ENCODE peak calls at places on chromosome 19, in eight cellular contexts. F, L, U, V, E, Y, G and Q are unnamed samples.

GRCh38 chr19:48757741-48758144 is 2.4 kb downstream of the FGF21 start:
- DNase-seq in G (no peak), L (no peak), U (no peak), E (no peak), V (no peak), Y (no peak), F (no peak), Q (no peak)

GRCh38 chr19:49196527-49197240 is 39.1 kb downstream of the TRPM4 start:
- DNase-seq in U (no peak), E (peak), V (peak), Y (no peak), G (no peak), F (no peak), L (no peak), Q (peak)

GRCh38 chr19:13961826-13962737 is 9.8 kb downstream of the DCAF15 start:
- DNase-seq in Y (no peak), L (no peak), G (no peak), E (no peak), F (no peak), U (no peak), V (no peak), Q (no peak)

GRCh38 chr19:5655412-5655811 is 24.9 kb downstream of the MICOS13 start:
- DNase-seq in V (no peak), L (no peak), E (no peak), F (no peak), U (no peak), G (no peak), Y (no peak), Q (no peak)

GRCh38 chr19:18537431-18537830 is 5.9 kb downstream of the FKBP8 start:
- DNase-seq in U (no peak), F (no peak), E (no peak), V (no peak), Y (no peak), L (no peak), G (no peak), Q (no peak)

GRCh38 chr19:56727731-56728130 is 56.2 kb upstream of the ZNF835 start:
- DNase-seq in F (no peak), G (no peak), L (no peak), U (no peak), E (no peak), Y (no peak), V (no peak), Q (no peak)

GRCh38 chr19:48842744-48843162 is 6.5 kb upstream of the HSD17B14 start:
- DNase-seq in L (peak), G (no peak), Y (peak), V (peak), U (no peak), E (peak), F (peak), Q (no peak)

GRCh38 chr19:34577056-34577455 is 95.5 kb downstream of the WTIP start:
- DNase-seq in G (no peak), E (no peak), F (no peak), U (no peak), V (no peak), L (no peak), Y (no peak), Q (no peak)

GRCh38 chr19:21607453-21607852 is 102.1 kb downstream of the ZNF429 start:
- DNase-seq in U (no peak), F (no peak), G (no peak), L (no peak), E (no peak), Y (no peak), V (no peak), Q (no peak)

GRCh38 chr19:14347999-14348889 is 33.0 kb upstream of the ADGRE5 start:
- DNase-seq in F (peak), L (peak), U (no peak), V (peak), Y (peak), E (peak), G (peak), Q (peak)

GRCh38 chr19:34991542-34992333 is 8.4 kb upstream of the GRAMD1A start:
- DNase-seq in G (no peak), V (no peak), L (no peak), F (no peak), Y (no peak), U (no peak), E (no peak), Q (no peak)

GRCh38 chr19:1953441-1954094 is 12.6 kb downstream of the CSNK1G2 start:
- DNase-seq in V (no peak), G (no peak), F (no peak), E (no peak), Y (no peak), L (no peak), U (no peak), Q (no peak)

GRCh38 chr19:33040994-33041827 is 23.5 kb downstream of the RHPN2 start:
- DNase-seq in E (peak), G (no peak), V (no peak), Y (no peak), L (no peak), F (no peak), U (no peak), Q (peak)

GRCh38 chr19:10503002-10503789 is at the start of gene KEAP1:
- DNase-seq in U (peak), Y (peak), G (peak), E (peak), V (no peak), F (no peak), L (peak), Q (no peak)

GRCh38 chr19:40228371-40228770 is 1.9 kb upstream of the CCNP start:
- DNase-seq in V (no peak), L (no peak), F (no peak), U (no peak), E (no peak), G (no peak), Y (no peak), Q (no peak)

GRCh38 chr19:38898788-38899446 is 501 bp downstream of the SIRT2 start:
- DNase-seq in U (no peak), V (no peak), F (no peak), Y (no peak), E (peak), L (no peak), G (no peak), Q (no peak)

GRCh38 chr19:1084024-1084868 is 10.9 kb downstream of the POLR2E start:
- DNase-seq in U (no peak), E (no peak), G (no peak), Y (no peak), F (no peak), L (no peak), V (no peak), Q (no peak)

GRCh38 chr19:43362179-43362578 is 8.7 kb downstream of the CD177 start:
- DNase-seq in G (no peak), V (no peak), U (no peak), F (no peak), L (no peak), Y (no peak), E (no peak), Q (no peak)

GRCh38 chr19:17841810-17842662 is 5.7 kb downstream of the JAK3 start:
- DNase-seq in U (no peak), L (peak), V (peak), E (peak), Y (peak), F (peak), G (peak), Q (peak)